ENCODE peak calls at places on chromosomes 16 and 17, in five cellular contexts. C is skeletal muscle cell; G is activated naive CD4-positive, alpha-beta T cell treated with anti-CD3 and anti-CD28 coated beads, Interleukin-2, amount 10 ng/mL, durations not matched to agents 7 days and 5 days; Y is PC-9; A is hepatocyte. O is an unnamed sample.

GRCh38 chr17:62105361-62105760 is 40.3 kb upstream of the MED13 start:
- DNase-seq in G (no peak), C (no peak), A (no peak), Y (no peak), O (no peak)

GRCh38 chr17:8076502-8077266 is 10.8 kb downstream of the ALOX12B start:
- DNase-seq in Y (no peak), G (no peak), C (no peak), A (no peak), O (no peak)

GRCh38 chr16:84607694-84608093 is 10.2 kb downstream of the COTL1 start:
- DNase-seq in Y (no peak), G (peak), C (no peak), A (no peak), O (no peak)

GRCh38 chr17:79364695-79365094 is 246.2 kb downstream of the RBFOX3 start:
- DNase-seq in G (no peak), C (no peak), Y (no peak), A (no peak), O (no peak)

GRCh38 chr17:20184977-20185619 is 175.9 kb downstream of the SPECC1 start:
- DNase-seq in C (no peak), G (no peak), Y (peak), A (no peak), O (no peak)

GRCh38 chr16:13120557-13120956 is 219.2 kb downstream of the SHISA9 start:
- DNase-seq in C (no peak), G (no peak), Y (no peak), A (no peak), O (no peak)

GRCh38 chr17:7404737-7405412 is 978 bp upstream of the TMEM256 start:
- DNase-seq in A (no peak), Y (peak), G (peak), C (no peak), O (no peak)

GRCh38 chr16:57265850-57266530 is 18.5 kb downstream of the PLLP start:
- DNase-seq in Y (peak), A (peak), C (no peak), G (no peak), O (no peak)

GRCh38 chr16:16972831-16973230 is 497.9 kb downstream of the XYLT1 start:
- DNase-seq in G (no peak), Y (no peak), A (no peak), C (no peak), O (no peak)

GRCh38 chr16:72979974-72980373 is 68.0 kb downstream of the ZFHX3 start:
- DNase-seq in C (no peak), A (no peak), Y (no peak), G (no peak), O (no peak)

GRCh38 chr16:46745594-46745993 is 2.5 kb downstream of the MYLK3 start:
- DNase-seq in C (no peak), A (no peak), G (no peak), Y (no peak), O (no peak)